ENCODE peak calls at places on chromosome 7, in seven cellular contexts. Y is vagina; H is CD8-positive, alpha-beta T cell; X is breast epithelium; T is GM23338; L is cardiac muscle cell; B is HepG2. S is an unnamed sample.

GRCh38 chr7:28956608-28957063 is 1.5 kb downstream of the TRIL start:
- DNase-seq in T (peak; percentile 87), L (peak; percentile 72), H (peak; percentile 49), B (peak; percentile 48), Y (no peak), X (peak; percentile 77), S (peak; percentile 42)

GRCh38 chr7:17986826-17987225 is 40.8 kb downstream of the PRPS1L1 start:
- DNase-seq in X (no peak), Y (no peak), B (no peak), L (peak; percentile 89), H (no peak), T (no peak), S (no peak)

GRCh38 chr7:35258125-35258890 is 4.4 kb upstream of the TBX20 start:
- DNase-seq in B (no peak), Y (no peak), L (peak; percentile 77), T (no peak), X (no peak), H (no peak), S (no peak)

GRCh38 chr7:46449743-46450142 is 528.7 kb upstream of the IGFBP3 start:
- DNase-seq in Y (no peak), B (no peak), T (no peak), L (no peak), X (no peak), H (no peak), S (no peak)

GRCh38 chr7:1584700-1585099 is 14.9 kb upstream of the PSMG3 start:
- DNase-seq in Y (no peak), X (no peak), T (no peak), H (no peak), B (no peak), L (no peak), S (no peak)

GRCh38 chr7:156017916-156018700 is 205.8 kb upstream of the SHH start:
- DNase-seq in L (no peak), X (no peak), B (no peak), T (no peak), H (peak; percentile 38), Y (peak; percentile 81), S (peak; percentile 27)

GRCh38 chr7:103915958-103916357 is 73.5 kb downstream of the RELN start:
- DNase-seq in B (no peak), Y (no peak), T (no peak), L (no peak), X (no peak), H (no peak), S (no peak)

GRCh38 chr7:99390941-99391602 is 16.5 kb downstream of the ARPC1B start:
- DNase-seq in L (no peak), H (no peak), T (no peak), X (no peak), Y (no peak), B (no peak), S (no peak)

GRCh38 chr7:117149692-117150091 is 173.2 kb downstream of the WNT2 start:
- DNase-seq in L (no peak), T (no peak), X (no peak), Y (no peak), H (no peak), B (no peak), S (no peak)

GRCh38 chr7:101934618-101935017 is 117.2 kb downstream of the CUX1 start:
- DNase-seq in X (no peak), L (no peak), T (no peak), H (no peak), B (no peak), Y (no peak), S (no peak)

GRCh38 chr7:68680235-68680872 is 917.9 kb upstream of the AUTS2 start:
- DNase-seq in Y (no peak), B (no peak), H (no peak), T (no peak), L (no peak), X (no peak), S (no peak)

GRCh38 chr7:4851459-4852422 is 10.1 kb downstream of the PAPOLB start:
- DNase-seq in H (no peak), B (no peak), Y (no peak), L (no peak), X (no peak), T (no peak), S (no peak)

GRCh38 chr7:155959894-155960293 is 147.6 kb upstream of the SHH start:
- DNase-seq in L (no peak), H (no peak), X (no peak), T (no peak), Y (no peak), B (no peak), S (no peak)

GRCh38 chr7:129877146-129877792 is 75.5 kb downstream of the UBE2H start:
- DNase-seq in T (no peak), X (no peak), L (peak; percentile 56), Y (no peak), H (no peak), B (peak; percentile 28), S (no peak)

GRCh38 chr7:39507866-39508551 is 58.2 kb upstream of the YAE1 start:
- DNase-seq in H (no peak), L (no peak), Y (no peak), T (no peak), B (no peak), X (no peak), S (no peak)

GRCh38 chr7:7048213-7048612 is 134.1 kb upstream of the C1GALT1 start:
- DNase-seq in Y (no peak), T (no peak), L (no peak), H (no peak), X (no peak), B (no peak), S (no peak)

GRCh38 chr7:120021085-120021484 is 251.9 kb upstream of the KCND2 start:
- DNase-seq in X (no peak), B (no peak), H (no peak), Y (no peak), L (peak; percentile 25), T (no peak), S (no peak)

GRCh38 chr7:132154248-132154647 is 422.0 kb downstream of the PLXNA4 start:
- DNase-seq in H (no peak), B (no peak), X (no peak), T (no peak), L (no peak), Y (no peak), S (no peak)

GRCh38 chr7:74284781-74285259 is 4.4 kb upstream of the CLIP2 start:
- DNase-seq in Y (no peak), L (no peak), X (no peak), B (no peak), H (no peak), T (peak; percentile 47), S (no peak)

DNA sequence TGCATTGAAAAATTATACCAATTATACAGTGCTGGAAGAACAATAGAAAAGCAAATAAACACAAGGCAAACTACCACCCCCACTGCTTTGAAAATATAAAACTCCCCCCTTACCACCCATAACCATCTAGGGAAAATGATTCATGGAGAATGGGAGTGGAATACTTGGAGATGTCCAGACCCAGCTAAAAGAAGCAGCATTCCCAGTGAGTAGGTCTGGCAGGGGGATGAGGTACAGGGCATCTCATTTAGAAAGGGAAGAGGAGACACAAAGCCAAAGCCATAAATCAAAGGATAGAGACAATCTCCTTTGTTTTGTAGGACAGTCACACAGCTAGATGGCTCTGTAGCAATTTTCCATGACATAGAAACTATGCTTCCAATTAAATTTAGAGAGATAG is 36.0 kb upstream of the DGKI start:
- DNase-seq in L (no peak), H (no peak), X (no peak), T (no peak), Y (no peak), B (no peak), S (no peak)
- H3K27ac ChIP-seq in L (no peak overlapping the region), H (no peak overlapping the region), X (no peak overlapping the region), T (peak overlapping the region; percentile 59), Y (no peak overlapping the region), B (no peak overlapping the region), S (no peak overlapping the region)

DNA sequence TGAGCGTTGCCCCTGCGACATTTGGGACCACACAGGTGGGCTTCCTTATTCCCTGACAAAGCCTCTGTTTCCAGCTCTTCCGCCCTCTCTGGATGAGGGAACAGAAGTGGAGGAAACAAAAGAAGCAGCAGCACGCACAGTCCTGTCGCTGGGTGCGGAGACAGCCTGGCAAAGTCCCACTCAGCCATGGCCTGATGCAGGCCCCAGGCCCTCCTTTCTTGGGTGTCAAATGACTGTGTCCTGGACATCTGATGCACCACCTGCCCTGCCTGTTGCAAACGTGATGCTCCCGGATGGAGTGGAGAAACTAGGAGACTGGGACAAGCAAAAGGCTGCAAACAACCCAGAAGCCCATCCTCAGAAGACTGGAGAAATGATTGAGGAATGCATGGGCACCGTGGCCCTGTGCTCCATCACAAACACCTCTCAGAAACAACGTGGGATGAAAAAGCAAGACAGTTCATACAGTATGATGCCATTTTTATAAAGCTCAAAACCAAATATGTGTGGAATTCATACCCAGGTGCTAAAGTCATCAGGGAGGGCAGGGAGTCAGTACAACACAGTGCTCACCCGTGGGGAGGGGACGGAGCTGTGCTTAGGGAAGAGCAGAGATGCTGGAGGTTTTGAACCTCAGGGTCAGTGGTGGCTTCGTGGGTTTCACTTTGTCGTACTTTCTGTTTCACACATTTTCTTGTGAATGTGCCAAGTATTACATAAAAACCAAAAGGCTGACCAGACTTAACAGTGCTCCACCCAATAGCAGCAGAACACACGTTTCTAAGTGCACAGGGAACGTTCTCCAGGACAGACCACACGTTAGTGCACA is 20.9 kb downstream of the ZMIZ2 start:
- DNase-seq in X (peak; percentile 32), B (no peak), T (peak; percentile 27), H (no peak), L (peak; percentile 66), Y (no peak), S (no peak)
- H3K4me3 ChIP-seq in X (peak overlapping the region; percentile 17), B (no peak overlapping the region), T (no peak overlapping the region), H (no peak overlapping the region), L (no peak overlapping the region), Y (no peak overlapping the region), S (no peak overlapping the region)

GRCh38 chr7:3266240-3266639 is 34.8 kb upstream of the SDK1 start:
- DNase-seq in X (no peak), L (no peak), H (no peak), Y (no peak), B (no peak), T (no peak), S (no peak)
- H3K27me3 ChIP-seq in X (no peaks in the 10 kb centered on the region), L (peaks cover 8% of the 10 kb centered on the region), H (no peaks in the 10 kb centered on the region), Y (no peaks in the 10 kb centered on the region), B (no peaks in the 10 kb centered on the region), T (no peaks in the 10 kb centered on the region), S (no peaks in the 10 kb centered on the region)

DNA sequence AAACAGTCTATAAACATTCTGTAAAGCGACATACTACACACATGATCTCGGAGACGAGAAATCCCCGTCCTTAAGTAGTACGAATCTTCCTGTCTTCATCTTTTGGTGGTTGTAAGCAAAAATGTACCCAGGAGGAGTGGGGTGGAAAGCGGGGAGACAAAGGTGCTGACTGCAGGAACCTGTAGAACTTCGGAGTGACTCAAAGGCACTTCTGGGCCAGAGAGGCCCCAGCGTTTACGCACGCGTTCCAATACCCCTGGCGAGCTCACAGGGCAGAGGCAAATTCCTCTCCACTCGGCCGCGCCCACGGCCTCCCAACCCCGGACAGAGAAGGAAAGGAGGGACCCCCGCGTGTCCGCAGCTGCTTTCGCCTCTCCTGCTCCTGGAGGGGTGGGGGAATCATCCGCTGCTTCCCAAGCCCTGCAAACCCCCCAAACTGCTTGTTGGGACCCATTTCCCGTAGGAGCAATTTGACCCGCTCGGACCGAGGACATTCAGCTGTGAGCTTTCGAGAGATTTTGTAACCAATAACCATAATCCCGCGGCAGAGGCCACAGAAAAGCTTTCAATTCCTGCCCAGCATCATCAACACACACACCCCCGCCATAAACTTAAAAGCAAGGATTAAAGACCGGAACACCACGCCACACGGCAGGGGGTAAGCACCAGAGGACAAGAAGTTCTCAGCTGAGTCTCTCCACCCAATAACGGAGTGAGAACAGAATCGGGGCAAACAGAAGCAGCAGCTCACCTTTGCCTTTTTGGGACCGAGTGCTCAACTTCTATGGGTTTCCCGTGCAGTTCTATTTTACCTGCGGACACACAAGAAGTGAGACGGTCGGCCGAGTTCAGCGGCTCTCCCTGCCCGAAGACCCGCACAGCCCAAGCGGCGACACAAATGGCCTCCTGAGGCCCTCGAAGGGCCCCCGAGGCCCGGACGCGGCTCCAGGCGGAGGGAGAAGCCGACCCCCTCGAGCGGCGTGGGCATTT is 2.3 kb downstream of the IGF2BP3 start:
- DNase-seq in X (no peak), B (peak; percentile 56), H (no peak), L (peak; percentile 69), T (peak; percentile 81), Y (peak; percentile 43), S (no peak)
- H3K27ac ChIP-seq in X (no peak overlapping the region), B (peak overlapping the region; percentile 96), H (no peak overlapping the region), L (peak overlapping the region; percentile 96), T (peak overlapping the region; percentile 95), Y (no peak overlapping the region), S (no peak overlapping the region)

S was measured in dorsolateral prefrontal cortex.